ENCODE peak calls at places on chromosomes 16 and 17, in eight cellular contexts. T is hepatocyte, R is neural progenitor cell, Q is SK-N-SH, P is GM23338, K is PC-3, F is MM.1S, M is HCT116. X is an unnamed sample.

GRCh38 chr17:46061435-46061834 is 62.4 kb downstream of the STH start:
- DNase-seq in Q (no peak), M (peak; percentile 23), P (peak; percentile 68), T (no peak), K (peak; percentile 69), R (no peak), F (no peak), X (no peak)

GRCh38 chr16:626787-627457 is 3.9 kb upstream of the WFIKKN1 start:
- DNase-seq in M (peak; percentile 72), K (peak; percentile 92), T (peak; percentile 46), F (no peak), P (no peak), Q (no peak), R (no peak), X (no peak)

GRCh38 chr17:30493802-30494201 is 16.6 kb downstream of the GOSR1 start:
- DNase-seq in F (no peak), M (no peak), P (no peak), R (no peak), K (no peak), Q (no peak), T (no peak), X (no peak)

GRCh38 chr16:88005148-88005547 is 53.9 kb downstream of the BANP start:
- DNase-seq in P (peak; percentile 76), M (no peak), T (no peak), Q (peak; percentile 61), K (no peak), R (peak; percentile 49), F (no peak), X (no peak)

GRCh38 chr16:12819126-12820117 is 15.7 kb upstream of the CPPED1 start:
- DNase-seq in T (peak; percentile 63), R (peak; percentile 72), Q (peak; percentile 61), K (peak; percentile 63), P (peak; percentile 83), F (peak; percentile 34), M (peak; percentile 50), X (peak; percentile 81)

GRCh38 chr16:874366-875181 is 74.0 kb upstream of the GNG13 start:
- DNase-seq in K (no peak), Q (no peak), R (no peak), F (no peak), P (no peak), M (no peak), T (no peak), X (no peak)

GRCh38 chr16:51924744-51925143 is 622.2 kb downstream of the TOX3 start:
- DNase-seq in K (no peak), M (no peak), P (no peak), T (no peak), Q (no peak), F (no peak), R (no peak), X (no peak)

GRCh38 chr16:72990003-72990521 is 57.9 kb downstream of the ZFHX3 start:
- DNase-seq in K (peak; percentile 82), Q (no peak), F (no peak), R (peak; percentile 45), P (peak; percentile 39), M (peak; percentile 31), T (peak; percentile 53), X (no peak)

GRCh38 chr17:50666316-50666715 is 31.6 kb downstream of the ABCC3 start:
- DNase-seq in F (no peak), T (no peak), Q (no peak), M (no peak), P (no peak), K (no peak), R (no peak), X (no peak)

GRCh38 chr17:61294777-61295176 is 104.9 kb upstream of the TBX2 start:
- DNase-seq in P (no peak), R (peak; percentile 30), K (peak; percentile 57), M (peak; percentile 10), T (peak; percentile 60), Q (no peak), F (no peak), X (no peak)

GRCh38 chr16:87056083-87056482 is 261.1 kb downstream of the C16orf95 start:
- DNase-seq in R (no peak), Q (no peak), K (peak; percentile 4), P (no peak), F (no peak), T (no peak), M (no peak), X (no peak)

GRCh38 chr16:85696761-85697160 is 8.0 kb upstream of the GINS2 start:
- DNase-seq in P (no peak), M (no peak), Q (no peak), T (no peak), F (no peak), R (no peak), K (no peak), X (no peak)

GRCh38 chr17:32187276-32187675 is 45.0 kb downstream of the RHOT1 start:
- DNase-seq in Q (no peak), F (no peak), R (no peak), K (peak; percentile 3), T (no peak), P (no peak), M (no peak), X (no peak)

GRCh38 chr17:82281502-82282238 is 8.2 kb upstream of the CSNK1D start:
- DNase-seq in K (peak; percentile 97), T (no peak), F (no peak), P (no peak), M (peak; percentile 66), Q (no peak), R (no peak), X (no peak)

GRCh38 chr16:9251026-9251425 is 159.6 kb downstream of the HAPSTR1 start:
- DNase-seq in T (no peak), R (no peak), P (no peak), M (no peak), F (no peak), K (no peak), Q (no peak), X (no peak)

GRCh38 chr17:44314869-44315661 is 6.7 kb downstream of the RUNDC3A start:
- DNase-seq in R (peak; percentile 84), F (peak; percentile 27), M (no peak), Q (peak; percentile 25), P (peak; percentile 87), K (peak; percentile 75), T (peak; percentile 77), X (peak; percentile 42)

GRCh38 chr17:57943645-57944044 is 11.6 kb downstream of the CUEDC1 start:
- DNase-seq in M (no peak), Q (no peak), T (no peak), P (no peak), R (no peak), K (no peak), F (no peak), X (no peak)
- H3K4me1 ChIP-seq in M (peaks cover 98% of the 10 kb centered on the region), Q (peaks cover 33% of the 10 kb centered on the region), T (peaks cover 53% of the 10 kb centered on the region), P (peaks cover 10% of the 10 kb centered on the region), R (peaks cover 40% of the 10 kb centered on the region), K (peaks cover 69% of the 10 kb centered on the region), F (peaks cover 52% of the 10 kb centered on the region), X (peaks cover 57% of the 10 kb centered on the region)

GRCh38 chr16:2596747-2597559 is 59.1 kb downstream of the PDPK1 start:
- DNase-seq in T (no peak), P (no peak), Q (no peak), K (no peak), M (no peak), F (no peak), R (no peak), X (no peak)

GRCh38 chr16:2598133-2598641 is 60.4 kb downstream of the PDPK1 start:
- DNase-seq in F (no peak), P (no peak), K (no peak), Q (no peak), R (no peak), T (no peak), M (no peak), X (no peak)

GRCh38 chr16:2597560-2597902 is 59.7 kb downstream of the PDPK1 start:
- DNase-seq in T (no peak), R (no peak), F (no peak), K (no peak), Q (no peak), P (no peak), M (no peak), X (no peak)

GRCh38 chr16:2595376-2596200 is 57.8 kb downstream of the PDPK1 start:
- DNase-seq in Q (no peak), T (no peak), K (no peak), R (no peak), M (no peak), F (no peak), P (no peak), X (no peak)

GRCh38 chr16:2598723-2599122 is 60.9 kb downstream of the PDPK1 start:
- DNase-seq in P (no peak), M (no peak), Q (no peak), F (no peak), R (no peak), T (no peak), K (no peak), X (no peak)
- TF ChIP-seq EZH2phosphoT487 in P (no peak), M (no peak), Q (no peak), F (no peak), R (no peak), T (no peak), K (no peak), X (no peak)

DNA sequence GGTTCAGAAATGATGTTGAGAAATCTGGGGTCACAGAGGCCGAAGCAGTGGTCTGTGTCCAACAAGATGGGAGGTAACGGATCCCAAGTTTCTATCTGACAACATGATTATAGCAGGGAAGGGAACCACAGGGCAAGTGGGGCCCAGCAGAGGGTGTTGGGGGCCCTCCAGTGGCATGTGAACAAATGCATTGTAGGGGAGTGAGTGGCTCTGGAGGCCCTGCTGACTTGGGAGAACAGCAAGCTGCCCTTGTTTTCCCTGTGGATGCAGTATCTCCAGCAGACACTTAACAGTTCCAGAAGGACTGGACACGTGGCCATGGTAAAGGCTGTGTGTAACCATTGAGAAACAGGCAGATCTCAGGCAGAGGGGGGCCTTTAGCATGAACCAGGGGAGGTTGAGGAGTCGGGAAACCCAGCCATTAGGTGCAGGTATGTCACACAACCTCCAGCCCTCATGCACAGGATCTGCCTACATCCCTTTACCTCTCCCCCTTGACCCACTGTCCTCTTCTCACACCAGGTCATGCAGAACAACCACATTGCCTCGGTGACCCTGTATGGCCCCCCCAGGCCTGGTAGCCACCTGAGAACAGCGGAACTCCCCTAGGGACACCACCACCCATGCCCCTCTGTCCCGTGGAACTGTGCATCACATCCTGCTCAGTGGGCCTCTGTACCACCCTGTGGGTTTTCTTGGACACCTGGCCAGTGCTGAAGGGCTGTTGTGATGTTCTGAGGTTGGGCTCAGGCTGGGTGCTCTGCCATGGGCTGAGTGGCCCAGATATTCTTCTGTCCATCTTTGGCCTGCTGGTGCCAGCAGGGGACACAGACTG is 4.1 kb downstream of the B3GNT9 start:
- DNase-seq in M (no peak), F (no peak), K (no peak), R (no peak), Q (no peak), T (no peak), P (no peak), X (no peak)
- TF ChIP-seq CTCF in M (no peak), F (no peak), K (no peak), R (no peak), Q (no peak), T (no peak), P (peak; percentile 21), X (peak; percentile 38)

DNA sequence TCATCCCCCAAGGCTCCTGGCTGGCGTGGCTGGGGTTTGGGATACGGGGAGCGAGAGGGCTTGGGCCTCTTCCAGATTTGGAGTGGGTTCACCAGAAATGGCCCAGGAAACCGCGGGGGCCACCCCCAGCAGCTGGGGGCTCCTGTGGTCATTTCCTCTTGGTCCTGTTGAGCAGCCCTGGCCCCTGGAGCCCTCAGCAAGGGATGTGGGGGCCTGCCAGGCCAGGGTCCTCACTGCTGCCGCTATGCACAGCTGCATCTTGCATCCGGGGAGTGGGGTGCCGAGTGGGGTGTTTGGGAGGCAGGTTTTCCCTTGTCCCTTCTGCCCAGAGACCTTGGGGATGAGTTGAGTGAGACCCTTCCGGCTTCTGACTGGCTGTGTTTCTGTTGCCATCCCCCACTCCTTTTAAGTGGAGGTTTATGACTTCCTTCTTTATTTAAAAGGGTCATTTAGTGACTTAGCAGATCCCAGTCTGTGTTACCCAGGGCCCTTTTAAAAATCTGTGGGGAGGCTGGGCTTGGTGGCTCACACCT is 319.8 kb downstream of the SEC14L1 start:
- DNase-seq in P (no peak), K (no peak), Q (no peak), R (no peak), F (no peak), M (no peak), T (no peak), X (peak; percentile 79)
- H3K4me1 ChIP-seq in P (peaks cover 29% of the 10 kb centered on the region), K (peaks cover 6% of the 10 kb centered on the region), Q (peaks cover 28% of the 10 kb centered on the region), R (peaks cover 32% of the 10 kb centered on the region), F (peaks cover 6% of the 10 kb centered on the region), M (peaks cover 10% of the 10 kb centered on the region), T (peaks cover 62% of the 10 kb centered on the region), X (peaks cover 99% of the 10 kb centered on the region)

X was measured in OCI-LY7.